ENCODE peak calls at places on chromosomes 5 and 9, in four cellular contexts. B is aorta, G is A549, V is B cell. Y is an unnamed sample.

GRCh38 chr5:180323929-180324632 is 29.1 kb downstream of the GFPT2 start:
- DNase-seq in B (no peak), G (peak), V (no peak), Y (no peak)

GRCh38 chr5:96320797-96321196 is 112.3 kb downstream of the PCSK1 start:
- DNase-seq in B (no peak), G (no peak), V (no peak), Y (peak)

GRCh38 chr5:111954516-111955337 is 197.7 kb upstream of the NREP start:
- DNase-seq in B (no peak), G (no peak), V (peak), Y (no peak)

GRCh38 chr5:168359820-168360460 is 68.5 kb downstream of the WWC1 start:
- DNase-seq in B (no peak), G (no peak), V (no peak), Y (peak)

GRCh38 chr5:43416233-43416987 is 4.2 kb upstream of the CCL28 start:
- DNase-seq in B (no peak), G (no peak), V (no peak), Y (no peak)

GRCh38 chr9:83355024-83355444 is 183.2 kb downstream of the FRMD3 start:
- DNase-seq in B (no peak), G (no peak), V (no peak), Y (no peak)

GRCh38 chr9:112174965-112175795 is at the start of gene SUSD1:
- DNase-seq in B (peak), G (peak), V (peak), Y (no peak)

GRCh38 chr5:165157209-165157608 is 1651.8 kb downstream of the MAT2B start:
- DNase-seq in B (no peak), G (no peak), V (no peak), Y (no peak)

GRCh38 chr9:73515216-73515615 is 363.6 kb downstream of the ANXA1 start:
- DNase-seq in B (no peak), G (peak), V (no peak), Y (no peak)

GRCh38 chr9:128505414-128505765 is 871 bp downstream of the GLE1 start:
- DNase-seq in B (no peak), G (no peak), V (no peak), Y (no peak)

GRCh38 chr9:99140685-99141314 is 35.9 kb downstream of the TGFBR1 start:
- DNase-seq in B (no peak), G (peak), V (peak), Y (peak)

Y was measured in HCT116.